ENCODE peak calls at places on chromosomes 11 and 22, in ten cellular contexts. N, Z, I, F, U, H, J, C, E and S are unnamed samples. For H3K36me3 and H3K27me3, the result is how much of the 10 kb centered on the place peaks cover.

GRCh38 chr22:49565516-49565855 is 262.2 kb downstream of the BRD1 start:
- DNase-seq in N (no peak), Z (no peak), I (no peak), F (peak), U (no peak), H (no peak), J (no peak), C (no peak), E (no peak), S (peak)

GRCh38 chr22:28442951-28443876 is 236.4 kb downstream of the TTC28 start:
- DNase-seq in N (peak), Z (peak), I (peak), F (peak), U (peak), H (peak), J (no peak), C (peak), E (peak), S (peak)

GRCh38 chr22:38109391-38110000 is 988 bp downstream of the BAIAP2L2 start:
- DNase-seq in N (no peak), Z (no peak), I (no peak), F (peak), U (no peak), H (peak), J (no peak), C (no peak), E (no peak), S (peak)

GRCh38 chr11:12803086-12803826 is 129.0 kb downstream of the TEAD1 start:
- DNase-seq in N (no peak), Z (peak), I (peak), F (no peak), U (no peak), H (no peak), J (no peak), C (no peak), E (no peak), S (no peak)

GRCh38 chr11:122202161-122202950 is 86.3 kb upstream of the BLID start:
- DNase-seq in N (no peak), Z (peak), I (peak), F (no peak), U (peak), H (no peak), J (no peak), C (no peak), E (no peak), S (no peak)

GRCh38 chr11:35584321-35584720 is 33.9 kb upstream of the FJX1 start:
- DNase-seq in N (no peak), Z (peak), I (peak), F (no peak), U (peak), H (no peak), J (no peak), C (no peak), E (no peak), S (no peak)

GRCh38 chr11:65298655-65299179 is 15.9 kb upstream of the CDC42EP2 start:
- DNase-seq in N (peak), Z (peak), I (peak), F (peak), U (peak), H (no peak), J (no peak), C (peak), E (no peak), S (peak)

GRCh38 chr11:121374286-121374985 is 77.7 kb upstream of the SORL1 start:
- DNase-seq in N (no peak), Z (no peak), I (no peak), F (no peak), U (no peak), H (no peak), J (no peak), C (no peak), E (no peak), S (no peak)

GRCh38 chr11:71263391-71263790 is 11.0 kb upstream of the SHANK2 start:
- DNase-seq in N (no peak), Z (peak), I (peak), F (no peak), U (peak), H (no peak), J (no peak), C (no peak), E (no peak), S (no peak)

GRCh38 chr11:68942090-68942620 is 38.5 kb downstream of the IGHMBP2 start:
- DNase-seq in N (no peak), Z (peak), I (no peak), F (no peak), U (no peak), H (no peak), J (no peak), C (no peak), E (no peak), S (no peak)

DNA sequence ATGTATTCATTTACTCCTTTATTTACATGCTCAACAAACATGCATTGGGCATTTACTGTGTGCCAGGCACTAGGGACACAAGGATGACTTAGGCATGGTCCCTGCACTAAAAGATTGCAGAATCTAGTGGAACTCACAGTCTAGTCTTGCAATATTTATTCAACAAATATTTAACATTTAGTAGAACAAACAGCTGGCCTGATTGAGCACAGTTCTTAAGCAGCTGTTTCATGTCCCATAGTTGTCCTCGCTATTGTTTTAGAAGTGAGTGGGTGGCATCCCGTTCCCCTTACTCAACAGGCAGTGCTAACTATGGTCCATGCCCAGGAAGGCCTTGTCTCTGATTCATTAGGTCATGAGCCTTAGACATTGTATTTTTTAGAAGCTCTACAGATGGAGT is 459.9 kb upstream of the CADM1 start:
- DNase-seq in N (no peak), Z (no peak), I (peak), F (no peak), U (no peak), H (no peak), J (no peak), C (no peak), E (no peak), S (no peak)
- H3K4me3 ChIP-seq in N (no peak), Z (no peak), I (no peak), F (no peak), U (no peak), H (no peak), J (no peak), C (no peak), E (no peak), S (no peak)

GRCh38 chr22:23278883-23279675 is 98.8 kb downstream of the BCR start:
- DNase-seq in N (no peak), Z (peak), I (no peak), F (peak), U (no peak), H (no peak), J (peak), C (peak), E (no peak), S (no peak)

GRCh38 chr22:23275751-23276150 is 95.4 kb downstream of the BCR start:
- DNase-seq in N (no peak), Z (no peak), I (no peak), F (no peak), U (no peak), H (no peak), J (no peak), C (no peak), E (no peak), S (no peak)

GRCh38 chr22:23276656-23277582 is 96.6 kb downstream of the BCR start:
- DNase-seq in N (no peak), Z (no peak), I (no peak), F (no peak), U (no peak), H (no peak), J (no peak), C (no peak), E (no peak), S (no peak)

GRCh38 chr22:23279781-23280180 is 99.5 kb downstream of the BCR start:
- DNase-seq in N (no peak), Z (peak), I (peak), F (no peak), U (no peak), H (no peak), J (no peak), C (no peak), E (no peak), S (no peak)

GRCh38 chr22:23277583-23278295 is 97.4 kb downstream of the BCR start:
- DNase-seq in N (no peak), Z (no peak), I (no peak), F (no peak), U (no peak), H (no peak), J (no peak), C (no peak), E (no peak), S (no peak)
- H3K36me3 ChIP-seq in N (under half), Z (under half), I (under half), F (under half), U (half or more), H (under half), J (under half), C (under half), E (under half), S (under half)

DNA sequence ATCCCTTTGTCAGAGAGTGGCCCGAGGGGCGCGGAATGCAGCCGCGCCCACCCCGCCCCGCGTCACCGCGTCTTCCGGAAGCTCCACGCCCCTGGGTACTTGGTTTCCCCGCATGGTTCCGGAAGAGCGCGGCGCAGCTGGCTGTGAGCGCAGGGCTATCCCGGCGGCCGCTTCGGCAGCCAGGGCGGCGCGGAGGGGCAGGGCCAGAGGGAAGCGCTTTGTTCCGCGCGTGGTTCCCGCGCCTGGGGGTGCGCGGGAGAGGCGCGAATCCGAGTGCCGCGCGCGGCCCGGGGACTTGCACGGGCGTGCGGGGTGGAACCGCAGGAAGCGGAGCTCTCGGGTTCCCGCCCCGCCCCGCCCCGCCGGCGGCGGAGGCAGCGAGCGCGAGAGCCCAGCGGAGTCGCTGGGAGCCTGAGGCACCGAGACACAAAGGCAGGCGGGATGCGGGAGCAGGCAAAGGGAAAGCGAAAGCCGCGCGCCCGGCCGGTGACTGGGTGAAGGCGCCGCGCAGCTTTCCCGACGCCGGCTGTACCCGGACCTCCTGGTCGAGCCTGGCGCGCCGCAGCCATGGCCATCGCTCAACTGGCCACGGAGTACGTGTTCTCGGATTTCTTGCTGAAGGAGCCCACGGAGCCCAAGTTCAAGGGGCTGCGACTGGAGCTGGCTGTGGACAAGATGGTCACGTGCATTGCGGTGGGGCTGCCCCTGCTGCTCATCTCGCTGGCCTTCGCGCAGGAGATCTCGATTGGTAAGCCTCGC is at the start of gene PANX1:
- DNase-seq in N (peak), Z (peak), I (peak), F (peak), U (peak), H (peak), J (peak), C (peak), E (peak), S (peak)
- H3K27me3 ChIP-seq in N (under half), Z (under half), I (under half), F (under half), U (under half), H (under half), J (under half), C (under half), E (under half), S (under half)

GRCh38 chr22:35523167-35523928 is 17.3 kb upstream of the RASD2 start:
- DNase-seq in N (no peak), Z (no peak), I (no peak), F (no peak), U (no peak), H (no peak), J (no peak), C (no peak), E (no peak), S (no peak)

GRCh38 chr22:35525687-35526332 is 14.8 kb upstream of the RASD2 start:
- DNase-seq in N (no peak), Z (no peak), I (no peak), F (no peak), U (no peak), H (no peak), J (no peak), C (no peak), E (no peak), S (no peak)

GRCh38 chr22:35524966-35525686 is 15.5 kb upstream of the RASD2 start:
- DNase-seq in N (no peak), Z (peak), I (no peak), F (no peak), U (no peak), H (no peak), J (no peak), C (no peak), E (no peak), S (no peak)

GRCh38 chr22:35528967-35529366 is 11.7 kb upstream of the RASD2 start:
- DNase-seq in N (no peak), Z (peak), I (no peak), F (no peak), U (no peak), H (no peak), J (no peak), C (no peak), E (no peak), S (no peak)

GRCh38 chr22:35526333-35526979 is 14.2 kb upstream of the RASD2 start:
- DNase-seq in N (no peak), Z (no peak), I (no peak), F (no peak), U (no peak), H (no peak), J (no peak), C (no peak), E (no peak), S (no peak)
- H3K4me3 ChIP-seq in N (no peak), Z (no peak), I (no peak), F (no peak), U (no peak), H (no peak), J (no peak), C (no peak), E (no peak), S (no peak)

DNA sequence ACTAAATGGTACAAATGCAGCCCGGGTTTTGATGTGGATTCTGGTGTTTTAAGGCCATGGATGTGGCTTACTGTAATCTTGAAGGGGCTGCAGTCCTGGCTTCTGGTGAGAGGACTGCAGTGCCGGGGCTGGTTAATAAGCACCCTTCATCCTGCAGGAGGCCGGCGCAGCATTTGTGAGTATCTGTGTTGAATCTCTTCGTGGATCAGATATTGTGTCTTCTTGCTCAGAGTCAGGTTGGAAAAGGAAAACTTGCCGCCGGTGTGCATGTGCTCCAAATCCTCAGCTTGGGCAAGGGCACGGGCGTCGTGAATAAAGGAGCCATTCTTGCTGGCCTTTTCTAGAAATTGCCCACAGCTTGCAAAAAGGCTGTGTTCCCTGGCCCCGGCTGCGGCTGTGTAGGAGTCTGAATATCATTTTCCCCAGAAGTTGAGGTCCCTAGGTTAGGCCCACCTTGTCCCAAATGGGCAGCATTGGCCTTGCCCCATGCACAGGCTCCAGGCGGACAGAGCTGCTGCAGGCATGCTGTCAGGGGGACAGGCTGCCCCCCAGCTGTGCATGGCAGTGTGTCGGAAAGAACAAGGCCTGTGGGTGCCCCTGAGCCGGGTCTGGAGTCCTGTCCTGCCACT is 28.9 kb upstream of the PARVB start:
- DNase-seq in N (no peak), Z (no peak), I (no peak), F (no peak), U (no peak), H (no peak), J (no peak), C (no peak), E (no peak), S (no peak)
- H3K36me3 ChIP-seq in N (under half), Z (under half), I (half or more), F (under half), U (under half), H (under half), J (under half), C (under half), E (under half), S (under half)

DNA sequence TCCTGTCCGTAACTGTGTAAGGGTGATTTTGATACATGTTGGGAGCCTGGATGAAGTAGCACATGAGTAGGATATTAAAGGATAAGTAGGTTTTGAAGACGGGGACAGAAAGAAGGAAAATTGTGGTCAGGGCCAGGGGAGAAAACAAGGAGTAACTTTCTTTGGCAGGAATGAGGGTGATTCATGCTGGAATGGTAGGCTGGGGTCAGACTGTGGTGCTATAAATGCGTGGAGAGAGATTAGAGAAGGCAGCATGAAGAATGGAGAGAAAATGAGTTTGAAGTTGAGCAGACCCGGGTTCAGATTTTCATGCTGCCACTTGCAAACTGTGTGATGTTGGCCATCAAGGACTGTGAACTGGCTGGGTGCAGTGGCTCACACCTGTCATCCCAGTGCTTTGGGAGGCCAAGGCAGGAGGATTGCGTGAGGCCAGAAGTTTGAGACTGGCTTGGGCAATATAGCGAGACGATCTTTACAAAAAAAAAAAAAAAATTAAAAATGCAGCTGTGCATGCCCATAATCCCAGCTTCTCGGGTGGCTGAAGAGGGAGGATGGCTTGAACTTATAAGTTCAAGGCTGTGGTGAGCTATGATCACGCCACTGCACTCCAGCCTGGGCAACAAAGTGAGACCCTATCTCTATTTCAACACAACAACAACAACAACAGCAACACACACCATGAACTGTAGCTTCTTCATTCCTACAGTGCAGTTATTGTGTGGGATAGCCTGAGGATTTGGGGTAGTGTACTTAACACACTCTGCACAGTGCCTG is 22.3 kb downstream of the ZBTB16 start:
- DNase-seq in N (no peak), Z (peak), I (no peak), F (no peak), U (no peak), H (no peak), J (no peak), C (no peak), E (no peak), S (no peak)
- H3K27me3 ChIP-seq in N (under half), Z (under half), I (under half), F (under half), U (under half), H (under half), J (under half), C (under half), E (under half), S (under half)

GRCh38 chr11:125494033-125494364 is 2.1 kb downstream of the FEZ1 start:
- DNase-seq in N (no peak), Z (no peak), I (no peak), F (no peak), U (no peak), H (no peak), J (no peak), C (no peak), E (no peak), S (peak)
- H3K4me3 ChIP-seq in N (peak), Z (no peak), I (no peak), F (no peak), U (no peak), H (no peak), J (no peak), C (no peak), E (no peak), S (peak)